ENCODE peak calls at places on chromosomes 13 and 19, in seven cellular contexts. One of them, this sample, is unnamed.

GRCh38 chr19:40594657-40595077 is 6.5 kb upstream of the LTBP4 start:
- DNase-seq in stimulated activated CD4-positive, alpha-beta T cell treated with anti-CD3 and anti-CD28 coated beads, Interleukin-15, amount 100 ng/mL, for 24 hours: no peak
- DNase-seq in activated CD4-positive, alpha-beta T cell treated with anti-CD3 and anti-CD28 coated beads, Interleukin-2, amount 50 U/mL, for 1 hour: no peak
- DNase-seq in T-helper 17 cell: no peak
- DNase-seq in head of caudate nucleus: peak
- DNase-seq in activated naive CD4-positive, alpha-beta T cell: no peak
- DNase-seq in stimulated activated CD8-positive, alpha-beta memory T cell treated with anti-CD3 and anti-CD28 coated beads, Interleukin-7, amount 100 ng/mL, for 48 hours: no peak
- DNase-seq in this sample: no peak

GRCh38 chr13:78603240-78603947 is at the start of gene POU4F1:
- DNase-seq in stimulated activated CD4-positive, alpha-beta T cell treated with anti-CD3 and anti-CD28 coated beads, Interleukin-15, amount 100 ng/mL, for 24 hours: peak
- DNase-seq in activated CD4-positive, alpha-beta T cell treated with anti-CD3 and anti-CD28 coated beads, Interleukin-2, amount 50 U/mL, for 1 hour: peak
- DNase-seq in T-helper 17 cell: peak
- DNase-seq in head of caudate nucleus: no peak
- DNase-seq in activated naive CD4-positive, alpha-beta T cell: peak
- DNase-seq in stimulated activated CD8-positive, alpha-beta memory T cell treated with anti-CD3 and anti-CD28 coated beads, Interleukin-7, amount 100 ng/mL, for 48 hours: peak
- DNase-seq in this sample: no peak

GRCh38 chr19:46639356-46640061 is 3.5 kb upstream of the GNG8 start:
- DNase-seq in stimulated activated CD4-positive, alpha-beta T cell treated with anti-CD3 and anti-CD28 coated beads, Interleukin-15, amount 100 ng/mL, for 24 hours: peak
- DNase-seq in activated CD4-positive, alpha-beta T cell treated with anti-CD3 and anti-CD28 coated beads, Interleukin-2, amount 50 U/mL, for 1 hour: no peak
- DNase-seq in T-helper 17 cell: no peak
- DNase-seq in head of caudate nucleus: no peak
- DNase-seq in activated naive CD4-positive, alpha-beta T cell: no peak
- DNase-seq in stimulated activated CD8-positive, alpha-beta memory T cell treated with anti-CD3 and anti-CD28 coated beads, Interleukin-7, amount 100 ng/mL, for 48 hours: no peak
- DNase-seq in this sample: no peak

GRCh38 chr19:27742041-27742440 is 1470.9 kb downstream of the UQCRFS1 start:
- DNase-seq in stimulated activated CD4-positive, alpha-beta T cell treated with anti-CD3 and anti-CD28 coated beads, Interleukin-15, amount 100 ng/mL, for 24 hours: no peak
- DNase-seq in activated CD4-positive, alpha-beta T cell treated with anti-CD3 and anti-CD28 coated beads, Interleukin-2, amount 50 U/mL, for 1 hour: no peak
- DNase-seq in T-helper 17 cell: no peak
- DNase-seq in head of caudate nucleus: no peak
- DNase-seq in activated naive CD4-positive, alpha-beta T cell: no peak
- DNase-seq in stimulated activated CD8-positive, alpha-beta memory T cell treated with anti-CD3 and anti-CD28 coated beads, Interleukin-7, amount 100 ng/mL, for 48 hours: no peak
- DNase-seq in this sample: no peak

GRCh38 chr13:105363747-105364177 is 1171.7 kb downstream of the EFNB2 start:
- DNase-seq in stimulated activated CD4-positive, alpha-beta T cell treated with anti-CD3 and anti-CD28 coated beads, Interleukin-15, amount 100 ng/mL, for 24 hours: no peak
- DNase-seq in activated CD4-positive, alpha-beta T cell treated with anti-CD3 and anti-CD28 coated beads, Interleukin-2, amount 50 U/mL, for 1 hour: no peak
- DNase-seq in T-helper 17 cell: no peak
- DNase-seq in head of caudate nucleus: no peak
- DNase-seq in activated naive CD4-positive, alpha-beta T cell: no peak
- DNase-seq in stimulated activated CD8-positive, alpha-beta memory T cell treated with anti-CD3 and anti-CD28 coated beads, Interleukin-7, amount 100 ng/mL, for 48 hours: no peak
- DNase-seq in this sample: no peak

GRCh38 chr13:52738719-52739467 is 727 bp downstream of the CNMD start:
- DNase-seq in stimulated activated CD4-positive, alpha-beta T cell treated with anti-CD3 and anti-CD28 coated beads, Interleukin-15, amount 100 ng/mL, for 24 hours: peak
- DNase-seq in activated CD4-positive, alpha-beta T cell treated with anti-CD3 and anti-CD28 coated beads, Interleukin-2, amount 50 U/mL, for 1 hour: no peak
- DNase-seq in T-helper 17 cell: no peak
- DNase-seq in head of caudate nucleus: peak
- DNase-seq in activated naive CD4-positive, alpha-beta T cell: peak
- DNase-seq in stimulated activated CD8-positive, alpha-beta memory T cell treated with anti-CD3 and anti-CD28 coated beads, Interleukin-7, amount 100 ng/mL, for 48 hours: peak
- DNase-seq in this sample: no peak

GRCh38 chr13:65454403-65454802 is 1775.7 kb downstream of the PCDH9 start:
- DNase-seq in stimulated activated CD4-positive, alpha-beta T cell treated with anti-CD3 and anti-CD28 coated beads, Interleukin-15, amount 100 ng/mL, for 24 hours: no peak
- DNase-seq in activated CD4-positive, alpha-beta T cell treated with anti-CD3 and anti-CD28 coated beads, Interleukin-2, amount 50 U/mL, for 1 hour: no peak
- DNase-seq in T-helper 17 cell: no peak
- DNase-seq in head of caudate nucleus: no peak
- DNase-seq in activated naive CD4-positive, alpha-beta T cell: no peak
- DNase-seq in stimulated activated CD8-positive, alpha-beta memory T cell treated with anti-CD3 and anti-CD28 coated beads, Interleukin-7, amount 100 ng/mL, for 48 hours: no peak
- DNase-seq in this sample: no peak

GRCh38 chr19:1868971-1869370 is 5.6 kb upstream of the KLF16 start:
- DNase-seq in stimulated activated CD4-positive, alpha-beta T cell treated with anti-CD3 and anti-CD28 coated beads, Interleukin-15, amount 100 ng/mL, for 24 hours: no peak
- DNase-seq in activated CD4-positive, alpha-beta T cell treated with anti-CD3 and anti-CD28 coated beads, Interleukin-2, amount 50 U/mL, for 1 hour: no peak
- DNase-seq in T-helper 17 cell: no peak
- DNase-seq in head of caudate nucleus: no peak
- DNase-seq in activated naive CD4-positive, alpha-beta T cell: no peak
- DNase-seq in stimulated activated CD8-positive, alpha-beta memory T cell treated with anti-CD3 and anti-CD28 coated beads, Interleukin-7, amount 100 ng/mL, for 48 hours: no peak
- DNase-seq in this sample: no peak

GRCh38 chr13:99386911-99387788 is 80.0 kb upstream of the GPR183 start:
- DNase-seq in stimulated activated CD4-positive, alpha-beta T cell treated with anti-CD3 and anti-CD28 coated beads, Interleukin-15, amount 100 ng/mL, for 24 hours: peak
- DNase-seq in activated CD4-positive, alpha-beta T cell treated with anti-CD3 and anti-CD28 coated beads, Interleukin-2, amount 50 U/mL, for 1 hour: peak
- DNase-seq in T-helper 17 cell: peak
- DNase-seq in head of caudate nucleus: peak
- DNase-seq in activated naive CD4-positive, alpha-beta T cell: peak
- DNase-seq in stimulated activated CD8-positive, alpha-beta memory T cell treated with anti-CD3 and anti-CD28 coated beads, Interleukin-7, amount 100 ng/mL, for 48 hours: peak
- DNase-seq in this sample: peak

GRCh38 chr19:45450042-45450380 is 17.8 kb upstream of the FOSB start:
- DNase-seq in stimulated activated CD4-positive, alpha-beta T cell treated with anti-CD3 and anti-CD28 coated beads, Interleukin-15, amount 100 ng/mL, for 24 hours: no peak
- DNase-seq in activated CD4-positive, alpha-beta T cell treated with anti-CD3 and anti-CD28 coated beads, Interleukin-2, amount 50 U/mL, for 1 hour: no peak
- DNase-seq in T-helper 17 cell: peak
- DNase-seq in head of caudate nucleus: no peak
- DNase-seq in activated naive CD4-positive, alpha-beta T cell: no peak
- DNase-seq in stimulated activated CD8-positive, alpha-beta memory T cell treated with anti-CD3 and anti-CD28 coated beads, Interleukin-7, amount 100 ng/mL, for 48 hours: no peak
- DNase-seq in this sample: peak

GRCh38 chr19:41541990-41542584 is 33.9 kb upstream of the CEACAM21 start:
- DNase-seq in stimulated activated CD4-positive, alpha-beta T cell treated with anti-CD3 and anti-CD28 coated beads, Interleukin-15, amount 100 ng/mL, for 24 hours: peak
- DNase-seq in activated CD4-positive, alpha-beta T cell treated with anti-CD3 and anti-CD28 coated beads, Interleukin-2, amount 50 U/mL, for 1 hour: peak
- DNase-seq in T-helper 17 cell: peak
- DNase-seq in head of caudate nucleus: no peak
- DNase-seq in activated naive CD4-positive, alpha-beta T cell: peak
- DNase-seq in stimulated activated CD8-positive, alpha-beta memory T cell treated with anti-CD3 and anti-CD28 coated beads, Interleukin-7, amount 100 ng/mL, for 48 hours: peak
- DNase-seq in this sample: peak

GRCh38 chr19:17249887-17250548 is 4.3 kb upstream of the NR2F6 start:
- DNase-seq in stimulated activated CD4-positive, alpha-beta T cell treated with anti-CD3 and anti-CD28 coated beads, Interleukin-15, amount 100 ng/mL, for 24 hours: no peak
- DNase-seq in activated CD4-positive, alpha-beta T cell treated with anti-CD3 and anti-CD28 coated beads, Interleukin-2, amount 50 U/mL, for 1 hour: no peak
- DNase-seq in T-helper 17 cell: no peak
- DNase-seq in head of caudate nucleus: no peak
- DNase-seq in activated naive CD4-positive, alpha-beta T cell: no peak
- DNase-seq in stimulated activated CD8-positive, alpha-beta memory T cell treated with anti-CD3 and anti-CD28 coated beads, Interleukin-7, amount 100 ng/mL, for 48 hours: no peak
- DNase-seq in this sample: no peak

GRCh38 chr13:108214511-108215383 is 589 bp downstream of the LIG4 start:
- DNase-seq in stimulated activated CD4-positive, alpha-beta T cell treated with anti-CD3 and anti-CD28 coated beads, Interleukin-15, amount 100 ng/mL, for 24 hours: no peak
- DNase-seq in activated CD4-positive, alpha-beta T cell treated with anti-CD3 and anti-CD28 coated beads, Interleukin-2, amount 50 U/mL, for 1 hour: no peak
- DNase-seq in T-helper 17 cell: no peak
- DNase-seq in head of caudate nucleus: peak
- DNase-seq in activated naive CD4-positive, alpha-beta T cell: peak
- DNase-seq in stimulated activated CD8-positive, alpha-beta memory T cell treated with anti-CD3 and anti-CD28 coated beads, Interleukin-7, amount 100 ng/mL, for 48 hours: no peak
- DNase-seq in this sample: no peak

GRCh38 chr13:35930665-35931631 is 200.2 kb downstream of the DCLK1 start:
- DNase-seq in stimulated activated CD4-positive, alpha-beta T cell treated with anti-CD3 and anti-CD28 coated beads, Interleukin-15, amount 100 ng/mL, for 24 hours: no peak
- DNase-seq in activated CD4-positive, alpha-beta T cell treated with anti-CD3 and anti-CD28 coated beads, Interleukin-2, amount 50 U/mL, for 1 hour: no peak
- DNase-seq in T-helper 17 cell: no peak
- DNase-seq in head of caudate nucleus: no peak
- DNase-seq in activated naive CD4-positive, alpha-beta T cell: no peak
- DNase-seq in stimulated activated CD8-positive, alpha-beta memory T cell treated with anti-CD3 and anti-CD28 coated beads, Interleukin-7, amount 100 ng/mL, for 48 hours: no peak
- DNase-seq in this sample: no peak

GRCh38 chr19:55146648-55147218 is 2.3 kb downstream of the TNNT1 start:
- DNase-seq in stimulated activated CD4-positive, alpha-beta T cell treated with anti-CD3 and anti-CD28 coated beads, Interleukin-15, amount 100 ng/mL, for 24 hours: no peak
- DNase-seq in activated CD4-positive, alpha-beta T cell treated with anti-CD3 and anti-CD28 coated beads, Interleukin-2, amount 50 U/mL, for 1 hour: no peak
- DNase-seq in T-helper 17 cell: no peak
- DNase-seq in head of caudate nucleus: no peak
- DNase-seq in activated naive CD4-positive, alpha-beta T cell: no peak
- DNase-seq in stimulated activated CD8-positive, alpha-beta memory T cell treated with anti-CD3 and anti-CD28 coated beads, Interleukin-7, amount 100 ng/mL, for 48 hours: no peak
- DNase-seq in this sample: no peak

GRCh38 chr13:30037766-30038165 is 187.3 kb upstream of the UBL3 start:
- DNase-seq in stimulated activated CD4-positive, alpha-beta T cell treated with anti-CD3 and anti-CD28 coated beads, Interleukin-15, amount 100 ng/mL, for 24 hours: no peak
- DNase-seq in activated CD4-positive, alpha-beta T cell treated with anti-CD3 and anti-CD28 coated beads, Interleukin-2, amount 50 U/mL, for 1 hour: no peak
- DNase-seq in T-helper 17 cell: no peak
- DNase-seq in head of caudate nucleus: no peak
- DNase-seq in activated naive CD4-positive, alpha-beta T cell: no peak
- DNase-seq in stimulated activated CD8-positive, alpha-beta memory T cell treated with anti-CD3 and anti-CD28 coated beads, Interleukin-7, amount 100 ng/mL, for 48 hours: no peak
- DNase-seq in this sample: no peak

GRCh38 chr13:106349080-106349841 is 186.2 kb downstream of the EFNB2 start:
- DNase-seq in stimulated activated CD4-positive, alpha-beta T cell treated with anti-CD3 and anti-CD28 coated beads, Interleukin-15, amount 100 ng/mL, for 24 hours: no peak
- DNase-seq in activated CD4-positive, alpha-beta T cell treated with anti-CD3 and anti-CD28 coated beads, Interleukin-2, amount 50 U/mL, for 1 hour: no peak
- DNase-seq in T-helper 17 cell: no peak
- DNase-seq in head of caudate nucleus: peak
- DNase-seq in activated naive CD4-positive, alpha-beta T cell: no peak
- DNase-seq in stimulated activated CD8-positive, alpha-beta memory T cell treated with anti-CD3 and anti-CD28 coated beads, Interleukin-7, amount 100 ng/mL, for 48 hours: no peak
- DNase-seq in this sample: no peak

This sample was measured in effector CD4-positive, alpha-beta T cell.